ENCODE peak calls at places on chromosomes 1 and 21, in four cellular contexts. One of them, this sample, is unnamed.

GRCh38 chr1:234584431-234584805 is 25.6 kb downstream of the IRF2BP2 start:
- DNase-seq in cardiac fibroblast: no peak
- DNase-seq in H9: no peak
- DNase-seq in CD8-positive, alpha-beta T cell: no peak
- DNase-seq in this sample: no peak

GRCh38 chr1:203083463-203083921 is 2.3 kb downstream of the MYOG start:
- DNase-seq in H9: peak; percentile 24
- DNase-seq in cardiac fibroblast: no peak
- DNase-seq in CD8-positive, alpha-beta T cell: no peak
- DNase-seq in this sample: no peak

GRCh38 chr1:209029737-209030136 is 553.8 kb upstream of the CAMK1G start:
- DNase-seq in H9: no peak
- DNase-seq in CD8-positive, alpha-beta T cell: no peak
- DNase-seq in cardiac fibroblast: peak; percentile 2
- DNase-seq in this sample: no peak

GRCh38 chr1:181104790-181105133 is 16.3 kb downstream of the IER5 start:
- DNase-seq in CD8-positive, alpha-beta T cell: peak; percentile 31
- DNase-seq in cardiac fibroblast: no peak
- DNase-seq in H9: peak; percentile 76
- DNase-seq in this sample: peak; percentile 62

GRCh38 chr1:5886541-5887435 is 105.4 kb downstream of the NPHP4 start:
- DNase-seq in H9: no peak
- DNase-seq in CD8-positive, alpha-beta T cell: no peak
- DNase-seq in cardiac fibroblast: no peak
- DNase-seq in this sample: no peak

GRCh38 chr1:60813051-60813450 is 269.3 kb upstream of the NFIA start:
- DNase-seq in CD8-positive, alpha-beta T cell: no peak
- DNase-seq in H9: no peak
- DNase-seq in cardiac fibroblast: no peak
- DNase-seq in this sample: no peak

GRCh38 chr1:97353094-97353493 is 567.7 kb downstream of the DPYD start:
- DNase-seq in cardiac fibroblast: no peak
- DNase-seq in H9: no peak
- DNase-seq in CD8-positive, alpha-beta T cell: no peak
- DNase-seq in this sample: no peak

GRCh38 chr1:39261712-39262221 is 57.3 kb downstream of the MACF1 start:
- DNase-seq in H9: no peak
- DNase-seq in CD8-positive, alpha-beta T cell: no peak
- DNase-seq in cardiac fibroblast: peak; percentile 29
- DNase-seq in this sample: no peak

GRCh38 chr1:170657275-170657853 is 6.6 kb upstream of the PRRX1 start:
- DNase-seq in cardiac fibroblast: no peak
- DNase-seq in H9: no peak
- DNase-seq in CD8-positive, alpha-beta T cell: no peak
- DNase-seq in this sample: peak; percentile 60

GRCh38 chr1:237166031-237166430 is 124.0 kb downstream of the RYR2 start:
- DNase-seq in cardiac fibroblast: no peak
- DNase-seq in H9: no peak
- DNase-seq in CD8-positive, alpha-beta T cell: no peak
- DNase-seq in this sample: no peak

GRCh38 chr1:237166593-237167077 is 124.7 kb downstream of the RYR2 start:
- DNase-seq in H9: no peak
- DNase-seq in CD8-positive, alpha-beta T cell: no peak
- DNase-seq in cardiac fibroblast: peak; percentile 13
- DNase-seq in this sample: no peak

GRCh38 chr1:237170149-237170548 is 128.2 kb downstream of the RYR2 start:
- DNase-seq in cardiac fibroblast: no peak
- DNase-seq in CD8-positive, alpha-beta T cell: no peak
- DNase-seq in H9: no peak
- DNase-seq in this sample: no peak

GRCh38 chr1:237171564-237172485 is 129.8 kb downstream of the RYR2 start:
- DNase-seq in CD8-positive, alpha-beta T cell: no peak
- DNase-seq in H9: no peak
- DNase-seq in cardiac fibroblast: peak; percentile 10
- DNase-seq in this sample: no peak
- TF ChIP-seq CTCF in CD8-positive, alpha-beta T cell: no peak
- TF ChIP-seq CTCF in H9: no peak
- TF ChIP-seq CTCF in cardiac fibroblast: no peak
- TF ChIP-seq CTCF in this sample: no peak

GRCh38 chr1:166813508-166814223 is 25.6 kb upstream of the POGK start:
- DNase-seq in H9: no peak
- DNase-seq in cardiac fibroblast: no peak
- DNase-seq in CD8-positive, alpha-beta T cell: no peak
- DNase-seq in this sample: no peak
- TF ChIP-seq CTCF in H9: no peak
- TF ChIP-seq CTCF in cardiac fibroblast: no peak
- TF ChIP-seq CTCF in CD8-positive, alpha-beta T cell: no peak
- TF ChIP-seq CTCF in this sample: no peak

DNA sequence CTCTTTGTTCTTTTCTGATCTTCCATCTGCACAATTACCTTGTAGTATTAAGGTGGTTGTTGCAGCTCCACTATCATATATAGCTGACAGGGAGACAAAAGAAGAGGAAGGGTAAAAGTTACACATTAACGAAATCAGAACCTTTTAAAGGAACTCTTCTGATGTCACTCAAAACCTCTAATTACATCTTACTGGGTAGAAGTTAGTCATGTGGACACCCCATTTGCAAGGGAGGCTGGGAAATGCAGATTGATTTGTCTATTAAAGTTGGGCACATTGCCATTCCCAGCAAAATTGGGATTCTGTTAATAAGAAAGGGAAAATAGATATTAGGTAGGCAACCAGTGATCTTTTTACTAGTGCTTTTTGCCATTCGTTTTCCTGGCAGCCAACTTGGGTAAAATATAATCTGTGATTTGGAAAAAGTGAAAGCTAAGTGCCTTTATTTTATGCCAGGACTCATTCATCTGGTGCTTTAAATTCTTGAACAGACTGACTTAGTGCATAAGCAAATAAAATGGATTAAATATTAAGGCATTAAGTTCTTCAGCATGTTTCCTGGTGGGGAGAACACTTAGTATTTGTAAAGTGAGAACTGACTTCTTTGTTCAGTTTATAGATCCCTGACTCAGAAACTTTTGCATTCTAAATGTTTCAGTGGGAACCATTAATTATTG is 71.3 kb downstream of the DNM3 start:
- DNase-seq in cardiac fibroblast: no peak
- DNase-seq in H9: no peak
- DNase-seq in CD8-positive, alpha-beta T cell: no peak
- DNase-seq in this sample: no peak
- TF ChIP-seq CTCF in cardiac fibroblast: no peak
- TF ChIP-seq CTCF in H9: no peak
- TF ChIP-seq CTCF in CD8-positive, alpha-beta T cell: no peak
- TF ChIP-seq CTCF in this sample: no peak

GRCh38 chr21:46477765-46478164 is 19.1 kb downstream of the DIP2A start:
- DNase-seq in cardiac fibroblast: peak; percentile 29
- DNase-seq in H9: no peak
- DNase-seq in CD8-positive, alpha-beta T cell: no peak
- DNase-seq in this sample: no peak
- TF ChIP-seq CTCF in cardiac fibroblast: no peak
- TF ChIP-seq CTCF in H9: no peak
- TF ChIP-seq CTCF in CD8-positive, alpha-beta T cell: no peak
- TF ChIP-seq CTCF in this sample: no peak

DNA sequence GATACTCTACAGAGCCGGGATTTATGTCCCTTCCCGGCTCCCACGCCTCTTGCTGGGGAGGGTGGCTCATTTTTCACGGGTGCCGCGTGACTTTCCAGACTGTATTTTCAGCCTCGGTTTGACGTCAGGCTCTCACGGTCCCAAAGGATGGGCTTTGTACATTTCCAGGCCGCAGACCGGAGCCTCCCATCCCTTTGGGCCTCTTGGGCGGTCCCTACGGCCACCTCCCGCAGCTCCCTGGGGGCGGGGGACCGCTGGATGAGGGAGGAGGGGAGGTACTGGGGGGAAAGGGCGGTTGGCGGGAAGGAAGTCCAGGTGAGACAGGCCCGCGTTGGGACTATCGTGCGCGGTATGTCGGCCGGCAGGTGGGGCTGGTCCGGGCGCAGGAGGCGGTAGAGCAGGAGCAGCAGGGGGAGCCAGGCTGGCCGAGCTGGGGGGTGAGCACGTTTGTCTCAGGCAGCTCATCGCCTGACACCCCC is 17.9 kb downstream of the UBL4B start:
- DNase-seq in cardiac fibroblast: peak; percentile 24
- DNase-seq in H9: peak; percentile 81
- DNase-seq in CD8-positive, alpha-beta T cell: no peak
- DNase-seq in this sample: no peak
- TF ChIP-seq CTCF in cardiac fibroblast: peak; percentile 8
- TF ChIP-seq CTCF in H9: peak; percentile 62
- TF ChIP-seq CTCF in CD8-positive, alpha-beta T cell: no peak
- TF ChIP-seq CTCF in this sample: no peak

DNA sequence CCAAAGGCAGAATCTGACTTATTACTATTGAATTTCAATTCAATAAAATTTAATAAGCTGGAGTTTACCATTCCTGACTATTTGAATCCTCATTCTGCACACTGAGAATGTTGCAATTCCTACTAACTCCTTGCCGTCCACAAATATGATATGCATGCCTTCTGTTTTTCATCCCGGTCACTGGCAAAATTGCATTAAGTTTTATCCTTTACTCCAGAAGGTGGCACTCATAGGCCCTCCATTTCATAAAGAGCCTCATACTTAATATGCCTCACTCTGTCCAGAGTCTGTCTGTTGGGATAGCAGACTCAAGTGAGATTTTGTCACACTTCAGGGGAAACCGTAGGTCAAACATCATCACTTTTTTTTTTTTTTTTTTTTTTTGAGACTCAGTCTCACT is 27.4 kb downstream of the F11R start:
- DNase-seq in CD8-positive, alpha-beta T cell: no peak
- DNase-seq in H9: no peak
- DNase-seq in cardiac fibroblast: peak; percentile 91
- DNase-seq in this sample: peak; percentile 29
- TF ChIP-seq CTCF in CD8-positive, alpha-beta T cell: no peak
- TF ChIP-seq CTCF in H9: no peak
- TF ChIP-seq CTCF in cardiac fibroblast: peak; percentile 34
- TF ChIP-seq CTCF in this sample: no peak

GRCh38 chr1:3630914-3631313 is 6.1 kb downstream of the TPRG1L start:
- DNase-seq in cardiac fibroblast: no peak
- DNase-seq in CD8-positive, alpha-beta T cell: no peak
- DNase-seq in H9: no peak
- DNase-seq in this sample: no peak
- TF ChIP-seq CTCF in cardiac fibroblast: no peak
- TF ChIP-seq CTCF in CD8-positive, alpha-beta T cell: no peak
- TF ChIP-seq CTCF in H9: no peak
- TF ChIP-seq CTCF in this sample: no peak

GRCh38 chr1:176745945-176746344 is 283.0 kb downstream of the PAPPA2 start:
- DNase-seq in CD8-positive, alpha-beta T cell: no peak
- DNase-seq in H9: no peak
- DNase-seq in cardiac fibroblast: peak; percentile 1
- DNase-seq in this sample: no peak
- TF ChIP-seq CTCF in CD8-positive, alpha-beta T cell: no peak
- TF ChIP-seq CTCF in H9: peak; percentile 47
- TF ChIP-seq CTCF in cardiac fibroblast: no peak
- TF ChIP-seq CTCF in this sample: no peak

This sample was measured in GM12865.